ENCODE peak calls at places on chromosome 10, in six cellular contexts. V is brain microvascular endothelial cell; L is amygdala; O is GM04504; G is stimulated activated CD4-positive, alpha-beta T cell treated with anti-CD3 and anti-CD28 coated beads, Interleukin-15, amount 100 ng/mL, for 1 hour; I is caudate nucleus. C is an unnamed sample.

GRCh38 chr10:108490931-108491330 is 1326.4 kb upstream of the SORCS1 start:
- DNase-seq in V (no peak), L (no peak), O (no peak), G (no peak), I (no peak), C (no peak)

GRCh38 chr10:117186832-117187615 is 10.3 kb upstream of the KCNK18 start:
- DNase-seq in V (no peak), L (no peak), O (no peak), G (no peak), I (no peak), C (no peak)

GRCh38 chr10:86247588-86247987 is 119.0 kb downstream of the GRID1 start:
- DNase-seq in V (no peak), L (no peak), O (no peak), G (no peak), I (no peak), C (no peak)

GRCh38 chr10:102718220-102718619 is 3.8 kb downstream of the SFXN2 start:
- DNase-seq in V (peak), L (no peak), O (no peak), G (no peak), I (no peak), C (peak)

GRCh38 chr10:98170249-98171117 is 36.0 kb downstream of the R3HCC1L start:
- DNase-seq in V (peak), L (peak), O (peak), G (no peak), I (no peak), C (peak)

GRCh38 chr10:90977855-90978486 is 57.1 kb upstream of the ANKRD1 start:
- DNase-seq in V (no peak), L (no peak), O (no peak), G (no peak), I (no peak), C (no peak)

GRCh38 chr10:32155075-32155516 is 98.9 kb upstream of the KIF5B start:
- DNase-seq in V (peak), L (no peak), O (peak), G (no peak), I (no peak), C (peak)

GRCh38 chr10:6929157-6929830 is 349.2 kb upstream of the PRKCQ start:
- DNase-seq in V (no peak), L (no peak), O (no peak), G (no peak), I (no peak), C (no peak)

GRCh38 chr10:18918545-18918944 is 130.1 kb upstream of the MALRD1 start:
- DNase-seq in V (peak), L (no peak), O (no peak), G (no peak), I (no peak), C (peak)

GRCh38 chr10:78650122-78650521 is 418.6 kb upstream of the ZMIZ1 start:
- DNase-seq in V (no peak), L (no peak), O (no peak), G (no peak), I (no peak), C (no peak)

GRCh38 chr10:13719411-13719810 is 132.6 kb downstream of the PRPF18 start:
- DNase-seq in V (no peak), L (no peak), O (no peak), G (no peak), I (no peak), C (no peak)

GRCh38 chr10:104324931-104325330 is 13.3 kb downstream of the ITPRIP start:
- DNase-seq in V (no peak), L (no peak), O (no peak), G (no peak), I (no peak), C (peak)

GRCh38 chr10:123563994-123564393 is 102.2 kb upstream of the GPR26 start:
- DNase-seq in V (no peak), L (no peak), O (no peak), G (no peak), I (no peak), C (no peak)

GRCh38 chr10:65550761-65551160 is 1375.1 kb upstream of the LRRTM3 start:
- DNase-seq in V (no peak), L (no peak), O (no peak), G (no peak), I (no peak), C (no peak)

GRCh38 chr10:49115015-49115795 is at the start of gene VSTM4:
- DNase-seq in V (peak), L (peak), O (peak), G (no peak), I (no peak), C (peak)

GRCh38 chr10:61757001-61757400 is 94.3 kb downstream of the CABCOCO1 start:
- DNase-seq in V (no peak), L (no peak), O (no peak), G (no peak), I (no peak), C (no peak)

GRCh38 chr10:70528726-70529362 is 50.3 kb downstream of the PALD1 start:
- DNase-seq in V (peak), L (no peak), O (no peak), G (no peak), I (no peak), C (peak)

C was measured in cardiac fibroblast.